ENCODE peak calls at places on chromosomes 5 and 9, in ten cellular contexts. N is heart left ventricle; L is posterior cingulate gyrus; M is EH; Z is right cardiac atrium; P is A673; O is CD4-positive, alpha-beta T cell; J is stimulated activated CD8-positive, alpha-beta memory T cell treated with anti-CD3 and anti-CD28 coated beads, Interleukin-12 subunit alpha, Interleukin-12 subunit beta, amount 100 ng/mL, for 1 hour; D is AG09309; Y is NCI-H446 treated with DMSO at 0.1 percent for 48 hours. X is an unnamed sample.

GRCh38 chr5:146560205-146560812 is 44.3 kb upstream of the GPR151 start:
- DNase-seq in O (no peak), Y (no peak), L (no peak), Z (no peak), J (no peak), M (peak), D (peak), P (no peak), N (no peak), X (no peak)

GRCh38 chr9:114592356-114592755 is 4.8 kb downstream of the ATP6V1G1 start:
- DNase-seq in N (no peak), D (no peak), M (peak), O (peak), J (peak), Y (no peak), Z (no peak), P (no peak), L (no peak), X (no peak)

GRCh38 chr5:80607832-80608231 is 37.8 kb upstream of the ANKRD34B start:
- DNase-seq in N (no peak), Y (no peak), M (no peak), Z (no peak), L (no peak), P (no peak), D (no peak), O (no peak), J (no peak), X (no peak)

GRCh38 chr9:74760031-74760700 is 127.6 kb downstream of the TRPM6 start:
- DNase-seq in Z (no peak), Y (no peak), P (no peak), J (no peak), D (peak), L (no peak), O (no peak), N (no peak), M (peak), X (no peak)

GRCh38 chr9:113572076-113572861 is 108.7 kb downstream of the RGS3 start:
- DNase-seq in M (no peak), N (peak), L (no peak), Z (no peak), Y (no peak), J (no peak), D (no peak), P (no peak), O (no peak), X (no peak)

GRCh38 chr5:172163346-172163745 is 24.7 kb downstream of the STK10 start:
- DNase-seq in N (peak), O (no peak), M (peak), Y (peak), J (no peak), P (no peak), L (peak), Z (peak), D (no peak), X (no peak)

GRCh38 chr5:35244171-35244570 is 13.9 kb upstream of the PRLR start:
- DNase-seq in L (no peak), J (no peak), D (no peak), Z (no peak), M (no peak), N (no peak), Y (no peak), O (no peak), P (no peak), X (no peak)

GRCh38 chr5:143955140-143955539 is 143.2 kb downstream of the HMHB1 start:
- DNase-seq in Z (peak), Y (no peak), M (peak), N (no peak), O (no peak), J (no peak), D (no peak), L (no peak), P (no peak), X (no peak)

GRCh38 chr9:112334319-112334828 is 955 bp upstream of the PTBP3 start:
- DNase-seq in P (no peak), J (peak), N (no peak), Y (no peak), O (no peak), L (no peak), Z (peak), D (no peak), M (peak), X (peak)

GRCh38 chr9:27339661-27340295 is 42.8 kb upstream of the EQTN start:
- DNase-seq in L (peak), P (no peak), Z (no peak), N (no peak), D (no peak), O (no peak), Y (no peak), M (no peak), J (no peak), X (no peak)

GRCh38 chr5:160506006-160507004 is 84.7 kb downstream of the PTTG1 start:
- DNase-seq in Z (peak), L (peak), N (peak), J (peak), Y (no peak), P (peak), M (peak), O (peak), D (no peak), X (no peak)

GRCh38 chr9:132239999-132240859 is 78.4 kb downstream of the NTNG2 start:
- DNase-seq in D (no peak), Z (no peak), N (peak), P (no peak), L (peak), O (peak), M (no peak), Y (no peak), J (no peak), X (no peak)

GRCh38 chr5:62395210-62395950 is 8.3 kb downstream of the DIMT1 start:
- DNase-seq in Y (no peak), P (no peak), L (no peak), J (no peak), D (no peak), M (peak), N (no peak), O (no peak), Z (no peak), X (no peak)

GRCh38 chr9:93088656-93089015 is 7.4 kb upstream of the CARD19 start:
- DNase-seq in D (no peak), L (no peak), Y (no peak), N (no peak), J (no peak), P (no peak), M (no peak), Z (no peak), O (no peak), X (no peak)

GRCh38 chr5:170145462-170145861 is 39.8 kb downstream of the FOXI1 start:
- DNase-seq in J (no peak), M (peak), L (no peak), Z (no peak), N (no peak), Y (no peak), D (no peak), O (no peak), P (no peak), X (no peak)

GRCh38 chr9:111037744-111038335 is 430 bp downstream of the LPAR1 start:
- DNase-seq in N (no peak), J (no peak), L (peak), Z (peak), P (peak), Y (no peak), D (no peak), M (peak), O (no peak), X (no peak)

GRCh38 chr5:59789197-59789596 is 104.3 kb downstream of the PDE4D start:
- DNase-seq in L (no peak), P (no peak), M (peak), D (no peak), Y (no peak), Z (no peak), N (no peak), J (no peak), O (no peak), X (no peak)

GRCh38 chr9:119697996-119698395 is 328.8 kb upstream of the BRINP1 start:
- DNase-seq in Y (no peak), J (no peak), L (no peak), P (no peak), Z (no peak), N (no peak), O (no peak), D (no peak), M (no peak), X (no peak)

GRCh38 chr5:143541943-143542797 is 138.7 kb upstream of the NR3C1 start:
- DNase-seq in M (no peak), D (no peak), N (no peak), Y (no peak), P (no peak), J (no peak), O (no peak), Z (no peak), L (no peak), X (no peak)

GRCh38 chr5:141521244-141521781 is 32.4 kb downstream of the PCDHGC5 start:
- DNase-seq in O (no peak), P (peak), N (peak), J (no peak), L (no peak), M (peak), D (peak), Y (peak), Z (peak), X (no peak)

GRCh38 chr5:61931236-61931635 is 374.8 kb upstream of the KIF2A start:
- DNase-seq in O (no peak), Z (no peak), M (no peak), D (no peak), P (no peak), L (no peak), Y (no peak), J (no peak), N (no peak), X (no peak)

GRCh38 chr9:137492464-137493162 is 33.5 kb upstream of the NSMF start:
- DNase-seq in J (no peak), O (no peak), P (peak), M (no peak), Z (no peak), Y (no peak), L (peak), N (no peak), D (no peak), X (no peak)

GRCh38 chr9:107239474-107239873 is 43.6 kb upstream of the RAD23B start:
- DNase-seq in L (no peak), M (peak), Y (no peak), N (no peak), Z (no peak), D (no peak), P (peak), O (no peak), J (no peak), X (no peak)

GRCh38 chr5:111887706-111888105 is 130.7 kb upstream of the NREP start:
- DNase-seq in Z (no peak), O (no peak), D (no peak), P (no peak), M (no peak), Y (no peak), L (no peak), J (no peak), N (no peak), X (no peak)

GRCh38 chr5:171858303-171858702 is 72.7 kb downstream of the SMIM23 start:
- DNase-seq in L (no peak), Z (no peak), N (no peak), O (no peak), D (no peak), P (peak), Y (no peak), M (peak), J (no peak), X (no peak)